ENCODE peak calls at places on chromosomes 2 and 18, in nine cellular contexts. One of them, this sample, is unnamed.

GRCh38 chr2:10868465-10869314 is 43.0 kb upstream of the KCNF1 start:
- DNase-seq in anterior cingulate cortex: no peak
- DNase-seq in NCI-H1092: no peak
- DNase-seq in H1: no peak
- DNase-seq in fibroblast of gingiva: no peak
- DNase-seq in breast epithelium: no peak
- DNase-seq in stimulated activated naive CD8-positive, alpha-beta T cell treated with anti-CD3 and anti-CD28 coated beads, Interleukin-15, Interleukin-2, amounts not matched to agents 100 U/mL and 50 U/mL, for 24 hours: no peak
- DNase-seq in hepatocyte: no peak
- DNase-seq in stimulated activated naive B cell treated with anti-CD40 and anti-IgM and Interleukin-4, amounts not matched to agents 10 μg/mL and 1 μg/mL and 100 μg/mL, for 72 hours: no peak
- DNase-seq in this sample: no peak

GRCh38 chr18:77077401-77077800 is 55.2 kb downstream of the MBP start:
- DNase-seq in H1: no peak
- DNase-seq in NCI-H1092: no peak
- DNase-seq in breast epithelium: no peak
- DNase-seq in stimulated activated naive CD8-positive, alpha-beta T cell treated with anti-CD3 and anti-CD28 coated beads, Interleukin-15, Interleukin-2, amounts not matched to agents 100 U/mL and 50 U/mL, for 24 hours: no peak
- DNase-seq in hepatocyte: no peak
- DNase-seq in anterior cingulate cortex: no peak
- DNase-seq in fibroblast of gingiva: no peak
- DNase-seq in stimulated activated naive B cell treated with anti-CD40 and anti-IgM and Interleukin-4, amounts not matched to agents 10 μg/mL and 1 μg/mL and 100 μg/mL, for 72 hours: no peak
- DNase-seq in this sample: no peak

GRCh38 chr2:121118951-121119350 is 166.1 kb downstream of the TFCP2L1 start:
- DNase-seq in stimulated activated naive CD8-positive, alpha-beta T cell treated with anti-CD3 and anti-CD28 coated beads, Interleukin-15, Interleukin-2, amounts not matched to agents 100 U/mL and 50 U/mL, for 24 hours: no peak
- DNase-seq in breast epithelium: no peak
- DNase-seq in NCI-H1092: no peak
- DNase-seq in H1: no peak
- DNase-seq in stimulated activated naive B cell treated with anti-CD40 and anti-IgM and Interleukin-4, amounts not matched to agents 10 μg/mL and 1 μg/mL and 100 μg/mL, for 72 hours: no peak
- DNase-seq in anterior cingulate cortex: no peak
- DNase-seq in fibroblast of gingiva: no peak
- DNase-seq in hepatocyte: no peak
- DNase-seq in this sample: no peak

GRCh38 chr2:229665158-229665557 is 49.2 kb downstream of the DNER start:
- DNase-seq in stimulated activated naive B cell treated with anti-CD40 and anti-IgM and Interleukin-4, amounts not matched to agents 10 μg/mL and 1 μg/mL and 100 μg/mL, for 72 hours: no peak
- DNase-seq in fibroblast of gingiva: no peak
- DNase-seq in H1: no peak
- DNase-seq in NCI-H1092: no peak
- DNase-seq in hepatocyte: no peak
- DNase-seq in anterior cingulate cortex: no peak
- DNase-seq in breast epithelium: no peak
- DNase-seq in stimulated activated naive CD8-positive, alpha-beta T cell treated with anti-CD3 and anti-CD28 coated beads, Interleukin-15, Interleukin-2, amounts not matched to agents 100 U/mL and 50 U/mL, for 24 hours: no peak
- DNase-seq in this sample: peak

GRCh38 chr2:158464426-158465281 is 7.9 kb downstream of the PKP4 start:
- DNase-seq in breast epithelium: no peak
- DNase-seq in anterior cingulate cortex: no peak
- DNase-seq in fibroblast of gingiva: no peak
- DNase-seq in stimulated activated naive B cell treated with anti-CD40 and anti-IgM and Interleukin-4, amounts not matched to agents 10 μg/mL and 1 μg/mL and 100 μg/mL, for 72 hours: no peak
- DNase-seq in H1: no peak
- DNase-seq in hepatocyte: peak
- DNase-seq in NCI-H1092: no peak
- DNase-seq in stimulated activated naive CD8-positive, alpha-beta T cell treated with anti-CD3 and anti-CD28 coated beads, Interleukin-15, Interleukin-2, amounts not matched to agents 100 U/mL and 50 U/mL, for 24 hours: no peak
- DNase-seq in this sample: no peak

GRCh38 chr2:241035142-241035817 is 36.9 kb downstream of the SNED1 start:
- DNase-seq in NCI-H1092: no peak
- DNase-seq in anterior cingulate cortex: no peak
- DNase-seq in fibroblast of gingiva: no peak
- DNase-seq in H1: no peak
- DNase-seq in stimulated activated naive B cell treated with anti-CD40 and anti-IgM and Interleukin-4, amounts not matched to agents 10 μg/mL and 1 μg/mL and 100 μg/mL, for 72 hours: no peak
- DNase-seq in stimulated activated naive CD8-positive, alpha-beta T cell treated with anti-CD3 and anti-CD28 coated beads, Interleukin-15, Interleukin-2, amounts not matched to agents 100 U/mL and 50 U/mL, for 24 hours: no peak
- DNase-seq in breast epithelium: peak
- DNase-seq in hepatocyte: no peak
- DNase-seq in this sample: no peak

GRCh38 chr2:196101325-196101981 is 32.8 kb upstream of the DNAH7 start:
- DNase-seq in H1: no peak
- DNase-seq in stimulated activated naive CD8-positive, alpha-beta T cell treated with anti-CD3 and anti-CD28 coated beads, Interleukin-15, Interleukin-2, amounts not matched to agents 100 U/mL and 50 U/mL, for 24 hours: peak
- DNase-seq in NCI-H1092: no peak
- DNase-seq in breast epithelium: peak
- DNase-seq in hepatocyte: no peak
- DNase-seq in anterior cingulate cortex: no peak
- DNase-seq in fibroblast of gingiva: peak
- DNase-seq in stimulated activated naive B cell treated with anti-CD40 and anti-IgM and Interleukin-4, amounts not matched to agents 10 μg/mL and 1 μg/mL and 100 μg/mL, for 72 hours: peak
- DNase-seq in this sample: no peak

GRCh38 chr2:64751286-64752260 is 97.9 kb upstream of the SERTAD2 start:
- DNase-seq in NCI-H1092: no peak
- DNase-seq in anterior cingulate cortex: peak
- DNase-seq in breast epithelium: no peak
- DNase-seq in stimulated activated naive B cell treated with anti-CD40 and anti-IgM and Interleukin-4, amounts not matched to agents 10 μg/mL and 1 μg/mL and 100 μg/mL, for 72 hours: no peak
- DNase-seq in fibroblast of gingiva: peak
- DNase-seq in stimulated activated naive CD8-positive, alpha-beta T cell treated with anti-CD3 and anti-CD28 coated beads, Interleukin-15, Interleukin-2, amounts not matched to agents 100 U/mL and 50 U/mL, for 24 hours: no peak
- DNase-seq in H1: no peak
- DNase-seq in hepatocyte: peak
- DNase-seq in this sample: peak

GRCh38 chr2:46297546-46298271 is 502 bp downstream of the EPAS1 start:
- DNase-seq in hepatocyte: peak
- DNase-seq in NCI-H1092: no peak
- DNase-seq in stimulated activated naive CD8-positive, alpha-beta T cell treated with anti-CD3 and anti-CD28 coated beads, Interleukin-15, Interleukin-2, amounts not matched to agents 100 U/mL and 50 U/mL, for 24 hours: peak
- DNase-seq in H1: no peak
- DNase-seq in fibroblast of gingiva: no peak
- DNase-seq in stimulated activated naive B cell treated with anti-CD40 and anti-IgM and Interleukin-4, amounts not matched to agents 10 μg/mL and 1 μg/mL and 100 μg/mL, for 72 hours: peak
- DNase-seq in anterior cingulate cortex: no peak
- DNase-seq in breast epithelium: peak
- DNase-seq in this sample: no peak

GRCh38 chr18:79796531-79797390 is 977 bp upstream of the KCNG2 start:
- DNase-seq in hepatocyte: no peak
- DNase-seq in H1: no peak
- DNase-seq in breast epithelium: no peak
- DNase-seq in fibroblast of gingiva: peak
- DNase-seq in stimulated activated naive B cell treated with anti-CD40 and anti-IgM and Interleukin-4, amounts not matched to agents 10 μg/mL and 1 μg/mL and 100 μg/mL, for 72 hours: no peak
- DNase-seq in anterior cingulate cortex: no peak
- DNase-seq in stimulated activated naive CD8-positive, alpha-beta T cell treated with anti-CD3 and anti-CD28 coated beads, Interleukin-15, Interleukin-2, amounts not matched to agents 100 U/mL and 50 U/mL, for 24 hours: no peak
- DNase-seq in NCI-H1092: no peak
- DNase-seq in this sample: no peak

GRCh38 chr2:168766600-168766999 is 35.8 kb upstream of the NOSTRIN start:
- DNase-seq in H1: no peak
- DNase-seq in anterior cingulate cortex: no peak
- DNase-seq in breast epithelium: peak
- DNase-seq in NCI-H1092: no peak
- DNase-seq in stimulated activated naive B cell treated with anti-CD40 and anti-IgM and Interleukin-4, amounts not matched to agents 10 μg/mL and 1 μg/mL and 100 μg/mL, for 72 hours: no peak
- DNase-seq in hepatocyte: no peak
- DNase-seq in fibroblast of gingiva: no peak
- DNase-seq in stimulated activated naive CD8-positive, alpha-beta T cell treated with anti-CD3 and anti-CD28 coated beads, Interleukin-15, Interleukin-2, amounts not matched to agents 100 U/mL and 50 U/mL, for 24 hours: no peak
- DNase-seq in this sample: no peak

GRCh38 chr2:28737655-28738054 is 14.0 kb upstream of the PPP1CB start:
- DNase-seq in fibroblast of gingiva: no peak
- DNase-seq in stimulated activated naive B cell treated with anti-CD40 and anti-IgM and Interleukin-4, amounts not matched to agents 10 μg/mL and 1 μg/mL and 100 μg/mL, for 72 hours: no peak
- DNase-seq in stimulated activated naive CD8-positive, alpha-beta T cell treated with anti-CD3 and anti-CD28 coated beads, Interleukin-15, Interleukin-2, amounts not matched to agents 100 U/mL and 50 U/mL, for 24 hours: no peak
- DNase-seq in breast epithelium: no peak
- DNase-seq in H1: no peak
- DNase-seq in NCI-H1092: no peak
- DNase-seq in hepatocyte: no peak
- DNase-seq in anterior cingulate cortex: no peak
- DNase-seq in this sample: no peak

GRCh38 chr2:229914182-229914581 is 7.6 kb downstream of the TRIP12 start:
- DNase-seq in stimulated activated naive B cell treated with anti-CD40 and anti-IgM and Interleukin-4, amounts not matched to agents 10 μg/mL and 1 μg/mL and 100 μg/mL, for 72 hours: no peak
- DNase-seq in anterior cingulate cortex: no peak
- DNase-seq in fibroblast of gingiva: peak
- DNase-seq in NCI-H1092: no peak
- DNase-seq in H1: no peak
- DNase-seq in hepatocyte: no peak
- DNase-seq in breast epithelium: no peak
- DNase-seq in stimulated activated naive CD8-positive, alpha-beta T cell treated with anti-CD3 and anti-CD28 coated beads, Interleukin-15, Interleukin-2, amounts not matched to agents 100 U/mL and 50 U/mL, for 24 hours: no peak
- DNase-seq in this sample: no peak

GRCh38 chr2:138922973-138923563 is 142.9 kb upstream of the NXPH2 start:
- DNase-seq in breast epithelium: no peak
- DNase-seq in stimulated activated naive CD8-positive, alpha-beta T cell treated with anti-CD3 and anti-CD28 coated beads, Interleukin-15, Interleukin-2, amounts not matched to agents 100 U/mL and 50 U/mL, for 24 hours: no peak
- DNase-seq in hepatocyte: peak
- DNase-seq in anterior cingulate cortex: no peak
- DNase-seq in H1: no peak
- DNase-seq in stimulated activated naive B cell treated with anti-CD40 and anti-IgM and Interleukin-4, amounts not matched to agents 10 μg/mL and 1 μg/mL and 100 μg/mL, for 72 hours: no peak
- DNase-seq in fibroblast of gingiva: no peak
- DNase-seq in NCI-H1092: peak
- DNase-seq in this sample: no peak

GRCh38 chr2:42110974-42111322 is 58.2 kb upstream of the EML4 start:
- DNase-seq in stimulated activated naive CD8-positive, alpha-beta T cell treated with anti-CD3 and anti-CD28 coated beads, Interleukin-15, Interleukin-2, amounts not matched to agents 100 U/mL and 50 U/mL, for 24 hours: no peak
- DNase-seq in anterior cingulate cortex: no peak
- DNase-seq in hepatocyte: no peak
- DNase-seq in NCI-H1092: no peak
- DNase-seq in stimulated activated naive B cell treated with anti-CD40 and anti-IgM and Interleukin-4, amounts not matched to agents 10 μg/mL and 1 μg/mL and 100 μg/mL, for 72 hours: no peak
- DNase-seq in fibroblast of gingiva: no peak
- DNase-seq in H1: no peak
- DNase-seq in breast epithelium: no peak
- DNase-seq in this sample: no peak

GRCh38 chr2:167182403-167182802 is 294.1 kb downstream of the XIRP2 start:
- DNase-seq in H1: no peak
- DNase-seq in anterior cingulate cortex: no peak
- DNase-seq in hepatocyte: no peak
- DNase-seq in stimulated activated naive B cell treated with anti-CD40 and anti-IgM and Interleukin-4, amounts not matched to agents 10 μg/mL and 1 μg/mL and 100 μg/mL, for 72 hours: no peak
- DNase-seq in stimulated activated naive CD8-positive, alpha-beta T cell treated with anti-CD3 and anti-CD28 coated beads, Interleukin-15, Interleukin-2, amounts not matched to agents 100 U/mL and 50 U/mL, for 24 hours: no peak
- DNase-seq in fibroblast of gingiva: no peak
- DNase-seq in breast epithelium: no peak
- DNase-seq in NCI-H1092: no peak
- DNase-seq in this sample: no peak

GRCh38 chr2:136328396-136328795 is 210.4 kb upstream of the CXCR4 start:
- DNase-seq in stimulated activated naive B cell treated with anti-CD40 and anti-IgM and Interleukin-4, amounts not matched to agents 10 μg/mL and 1 μg/mL and 100 μg/mL, for 72 hours: no peak
- DNase-seq in NCI-H1092: no peak
- DNase-seq in fibroblast of gingiva: no peak
- DNase-seq in breast epithelium: no peak
- DNase-seq in hepatocyte: no peak
- DNase-seq in anterior cingulate cortex: no peak
- DNase-seq in stimulated activated naive CD8-positive, alpha-beta T cell treated with anti-CD3 and anti-CD28 coated beads, Interleukin-15, Interleukin-2, amounts not matched to agents 100 U/mL and 50 U/mL, for 24 hours: no peak
- DNase-seq in H1: no peak
- DNase-seq in this sample: no peak

This sample was measured in midbrain.